ENCODE peak calls at places on chromosomes 13 and 19, in seven cellular contexts. One of them, this sample, is unnamed.

GRCh38 chr19:47618771-47619170 is 9.8 kb downstream of the BICRA start:
- DNase-seq in IMR-90: peak; percentile 43
- DNase-seq in H9: no peak
- DNase-seq in mesendoderm: no peak
- DNase-seq in trophoblast cell: no peak
- DNase-seq in H1: no peak
- DNase-seq in neuronal stem cell: no peak
- DNase-seq in this sample: no peak

GRCh38 chr13:25267715-25268114 is 19.6 kb downstream of the MTMR6 start:
- DNase-seq in IMR-90: peak; percentile 26
- DNase-seq in H9: no peak
- DNase-seq in mesendoderm: no peak
- DNase-seq in trophoblast cell: no peak
- DNase-seq in H1: no peak
- DNase-seq in neuronal stem cell: no peak
- DNase-seq in this sample: peak; percentile 40

GRCh38 chr13:99396446-99396845 is 89.2 kb upstream of the GPR183 start:
- DNase-seq in IMR-90: no peak
- DNase-seq in H9: no peak
- DNase-seq in mesendoderm: no peak
- DNase-seq in trophoblast cell: no peak
- DNase-seq in H1: no peak
- DNase-seq in neuronal stem cell: no peak
- DNase-seq in this sample: no peak

GRCh38 chr13:80141114-80141849 is 199.6 kb downstream of the SPRY2 start:
- DNase-seq in IMR-90: peak; percentile 78
- DNase-seq in H9: no peak
- DNase-seq in mesendoderm: peak; percentile 51
- DNase-seq in trophoblast cell: no peak
- DNase-seq in H1: no peak
- DNase-seq in neuronal stem cell: no peak
- DNase-seq in this sample: peak; percentile 46

GRCh38 chr13:49220856-49221614 is 897 bp downstream of the MLNR start:
- DNase-seq in IMR-90: peak; percentile 12
- DNase-seq in H9: peak; percentile 41
- DNase-seq in mesendoderm: peak; percentile 37
- DNase-seq in trophoblast cell: no peak
- DNase-seq in H1: peak; percentile 73
- DNase-seq in neuronal stem cell: no peak
- DNase-seq in this sample: no peak

GRCh38 chr13:22800726-22801401 is 379.9 kb upstream of the SGCG start:
- DNase-seq in IMR-90: peak; percentile 0
- DNase-seq in H9: no peak
- DNase-seq in mesendoderm: no peak
- DNase-seq in trophoblast cell: peak; percentile 14
- DNase-seq in H1: no peak
- DNase-seq in neuronal stem cell: no peak
- DNase-seq in this sample: no peak

GRCh38 chr19:50414850-50415660 is 3.7 kb upstream of the SPIB start:
- DNase-seq in IMR-90: peak; percentile 54
- DNase-seq in H9: peak; percentile 92
- DNase-seq in mesendoderm: peak; percentile 88
- DNase-seq in trophoblast cell: peak; percentile 42
- DNase-seq in H1: peak; percentile 98
- DNase-seq in neuronal stem cell: peak; percentile 62
- DNase-seq in this sample: peak; percentile 61

GRCh38 chr19:40575326-40575725 is 1.3 kb upstream of the SHKBP1 start:
- DNase-seq in IMR-90: no peak
- DNase-seq in H9: no peak
- DNase-seq in mesendoderm: no peak
- DNase-seq in trophoblast cell: no peak
- DNase-seq in H1: peak; percentile 50
- DNase-seq in neuronal stem cell: no peak
- DNase-seq in this sample: no peak

GRCh38 chr13:35485451-35485850 is 9.0 kb upstream of the MAB21L1 start:
- DNase-seq in IMR-90: no peak
- DNase-seq in H9: no peak
- DNase-seq in mesendoderm: peak; percentile 29
- DNase-seq in trophoblast cell: no peak
- DNase-seq in H1: no peak
- DNase-seq in neuronal stem cell: no peak
- DNase-seq in this sample: no peak

GRCh38 chr13:114143806-114144605 is 11.6 kb upstream of the RASA3 start:
- DNase-seq in IMR-90: no peak
- DNase-seq in H9: peak; percentile 74
- DNase-seq in mesendoderm: peak; percentile 71
- DNase-seq in trophoblast cell: no peak
- DNase-seq in H1: peak; percentile 59
- DNase-seq in neuronal stem cell: no peak
- DNase-seq in this sample: no peak

GRCh38 chr13:111488466-111489132 is 168.2 kb downstream of the TEX29 start:
- DNase-seq in IMR-90: no peak
- DNase-seq in H9: no peak
- DNase-seq in mesendoderm: no peak
- DNase-seq in trophoblast cell: no peak
- DNase-seq in H1: no peak
- DNase-seq in neuronal stem cell: no peak
- DNase-seq in this sample: no peak

DNA sequence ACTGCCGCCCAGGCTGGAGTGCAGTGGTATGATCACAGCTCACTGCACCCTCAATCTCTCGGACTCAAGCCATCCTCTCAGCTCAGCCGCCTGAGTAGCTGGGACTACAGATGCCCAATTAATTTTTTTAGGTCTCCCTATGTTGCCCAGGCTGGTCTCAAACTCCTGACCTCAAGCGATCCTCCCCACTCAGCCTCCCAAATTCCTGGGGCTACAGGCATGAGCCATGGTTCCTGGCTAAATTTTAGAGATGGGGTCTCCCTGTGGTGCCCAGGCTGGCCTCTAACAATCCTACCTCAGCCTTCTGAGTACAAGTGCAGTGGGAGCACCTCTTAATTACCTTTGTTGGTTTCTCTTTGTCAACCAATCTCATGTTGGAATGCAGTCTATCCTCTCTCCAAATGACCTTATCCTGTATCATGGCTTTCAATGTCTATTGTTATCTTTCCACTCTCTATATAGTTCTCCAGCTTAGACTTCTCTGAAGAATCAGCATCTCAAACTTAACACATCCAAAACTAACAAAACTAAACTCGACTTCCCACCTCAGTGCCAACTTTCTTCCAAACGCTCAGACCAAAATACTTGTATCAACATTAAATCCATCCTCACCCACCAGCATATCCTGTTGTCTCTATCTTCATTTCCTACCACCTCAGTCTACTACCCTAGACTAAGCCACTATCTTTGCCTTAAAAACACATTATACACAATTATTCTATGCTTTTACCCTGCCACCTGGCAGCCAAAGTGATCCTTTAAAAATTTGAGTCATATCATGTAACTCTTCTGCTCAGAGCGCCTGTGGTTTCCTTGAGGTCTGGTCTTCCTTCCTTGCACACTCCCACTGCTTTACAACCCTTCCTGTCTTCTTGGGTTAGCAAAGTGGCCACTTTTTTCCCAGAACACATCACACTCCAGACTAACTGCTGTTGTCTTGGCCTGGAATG is 6.7 kb downstream of the TPT1 start:
- DNase-seq in IMR-90: peak; percentile 62
- DNase-seq in H9: no peak
- DNase-seq in mesendoderm: no peak
- DNase-seq in trophoblast cell: no peak
- DNase-seq in H1: no peak
- DNase-seq in neuronal stem cell: no peak
- DNase-seq in this sample: peak; percentile 54
- H3K18ac ChIP-seq in IMR-90: no peak overlapping the region
- H3K18ac ChIP-seq in H9: no peak overlapping the region
- H3K18ac ChIP-seq in mesendoderm: no peak overlapping the region
- H3K18ac ChIP-seq in trophoblast cell: no peak overlapping the region
- H3K18ac ChIP-seq in H1: no peak overlapping the region
- H3K18ac ChIP-seq in neuronal stem cell: no peak overlapping the region
- H3K18ac ChIP-seq in this sample: no peak overlapping the region

GRCh38 chr19:480016-480855 is 16.1 kb upstream of the MADCAM1 start:
- DNase-seq in IMR-90: no peak
- DNase-seq in H9: peak; percentile 82
- DNase-seq in mesendoderm: peak; percentile 77
- DNase-seq in trophoblast cell: no peak
- DNase-seq in H1: peak; percentile 86
- DNase-seq in neuronal stem cell: peak; percentile 59
- DNase-seq in this sample: peak; percentile 70
- H4K8ac ChIP-seq in IMR-90: no peak overlapping the region
- H4K8ac ChIP-seq in H9: no peak overlapping the region
- H4K8ac ChIP-seq in mesendoderm: no peak overlapping the region
- H4K8ac ChIP-seq in trophoblast cell: no peak overlapping the region
- H4K8ac ChIP-seq in H1: peak overlapping the region; percentile 62
- H4K8ac ChIP-seq in neuronal stem cell: no peak overlapping the region
- H4K8ac ChIP-seq in this sample: no peak overlapping the region

GRCh38 chr13:26953273-26953672 is 192.7 kb upstream of the GPR12 start:
- DNase-seq in IMR-90: no peak
- DNase-seq in H9: no peak
- DNase-seq in mesendoderm: no peak
- DNase-seq in trophoblast cell: no peak
- DNase-seq in H1: no peak
- DNase-seq in neuronal stem cell: no peak
- DNase-seq in this sample: no peak

GRCh38 chr13:26950546-26950945 is 190.0 kb upstream of the GPR12 start:
- DNase-seq in IMR-90: no peak
- DNase-seq in H9: no peak
- DNase-seq in mesendoderm: no peak
- DNase-seq in trophoblast cell: no peak
- DNase-seq in H1: no peak
- DNase-seq in neuronal stem cell: no peak
- DNase-seq in this sample: no peak

GRCh38 chr13:26952551-26953138 is 192.1 kb upstream of the GPR12 start:
- DNase-seq in IMR-90: no peak
- DNase-seq in H9: no peak
- DNase-seq in mesendoderm: no peak
- DNase-seq in trophoblast cell: no peak
- DNase-seq in H1: no peak
- DNase-seq in neuronal stem cell: no peak
- DNase-seq in this sample: no peak

GRCh38 chr13:26950968-26951367 is 190.4 kb upstream of the GPR12 start:
- DNase-seq in IMR-90: no peak
- DNase-seq in H9: no peak
- DNase-seq in mesendoderm: no peak
- DNase-seq in trophoblast cell: no peak
- DNase-seq in H1: no peak
- DNase-seq in neuronal stem cell: no peak
- DNase-seq in this sample: no peak

GRCh38 chr13:26951581-26952177 is 191.1 kb upstream of the GPR12 start:
- DNase-seq in IMR-90: no peak
- DNase-seq in H9: no peak
- DNase-seq in mesendoderm: no peak
- DNase-seq in trophoblast cell: no peak
- DNase-seq in H1: no peak
- DNase-seq in neuronal stem cell: no peak
- DNase-seq in this sample: no peak
- H3K9ac ChIP-seq in IMR-90: no peak overlapping the region
- H3K9ac ChIP-seq in H9: no peak overlapping the region
- H3K9ac ChIP-seq in mesendoderm: no peak overlapping the region
- H3K9ac ChIP-seq in trophoblast cell: no peak overlapping the region
- H3K9ac ChIP-seq in H1: no peak overlapping the region
- H3K9ac ChIP-seq in neuronal stem cell: no peak overlapping the region
- H3K9ac ChIP-seq in this sample: no peak overlapping the region

GRCh38 chr19:41714598-41714997 is 6.2 kb downstream of the CEACAM5 start:
- DNase-seq in IMR-90: no peak
- DNase-seq in H9: no peak
- DNase-seq in mesendoderm: no peak
- DNase-seq in trophoblast cell: no peak
- DNase-seq in H1: no peak
- DNase-seq in neuronal stem cell: no peak
- DNase-seq in this sample: no peak

GRCh38 chr19:41718761-41719160 is 10.3 kb downstream of the CEACAM5 start:
- DNase-seq in IMR-90: no peak
- DNase-seq in H9: no peak
- DNase-seq in mesendoderm: no peak
- DNase-seq in trophoblast cell: no peak
- DNase-seq in H1: no peak
- DNase-seq in neuronal stem cell: no peak
- DNase-seq in this sample: no peak

DNA sequence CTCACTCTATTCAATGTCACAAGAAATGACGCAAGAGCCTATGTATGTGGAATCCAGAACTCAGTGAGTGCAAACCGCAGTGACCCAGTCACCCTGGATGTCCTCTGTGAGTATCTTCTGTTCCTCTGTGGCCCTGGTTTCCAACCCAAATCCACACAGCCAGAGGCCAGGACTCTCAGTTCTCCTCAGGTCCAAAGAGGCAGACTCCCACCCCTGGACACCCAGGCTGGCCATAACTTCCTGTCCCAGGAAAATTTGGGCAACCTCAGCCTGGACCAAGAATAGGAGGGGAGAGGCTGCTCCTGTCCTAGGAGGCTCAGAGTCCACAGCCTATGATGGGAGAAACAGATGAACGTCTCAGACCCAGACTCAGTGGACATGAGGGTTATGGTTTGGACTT is 11.7 kb downstream of the CEACAM5 start:
- DNase-seq in IMR-90: no peak
- DNase-seq in H9: no peak
- DNase-seq in mesendoderm: no peak
- DNase-seq in trophoblast cell: no peak
- DNase-seq in H1: no peak
- DNase-seq in neuronal stem cell: no peak
- DNase-seq in this sample: no peak
- H3K18ac ChIP-seq in IMR-90: no peak overlapping the region
- H3K18ac ChIP-seq in H9: no peak overlapping the region
- H3K18ac ChIP-seq in mesendoderm: no peak overlapping the region
- H3K18ac ChIP-seq in trophoblast cell: no peak overlapping the region
- H3K18ac ChIP-seq in H1: no peak overlapping the region
- H3K18ac ChIP-seq in neuronal stem cell: no peak overlapping the region
- H3K18ac ChIP-seq in this sample: no peak overlapping the region

This sample was measured in mesenchymal stem cell.